ENCODE peak calls at places on chromosomes 16 and 17, in nine cellular contexts. I, H, P, Q, E, M, D, C and R are unnamed samples.

GRCh38 chr16:23579371-23579770 is 16.7 kb downstream of the NDUFAB1 start:
- DNase-seq in I (no peak), H (no peak), P (no peak), Q (no peak), E (no peak), M (no peak), D (no peak), C (no peak), R (no peak)

GRCh38 chr16:86566601-86566965 is at the start of gene FOXC2:
- DNase-seq in I (no peak), H (peak), P (peak), Q (peak), E (no peak), M (no peak), D (peak), C (peak), R (no peak)

GRCh38 chr17:50123649-50124349 is 6.2 kb downstream of the SAMD14 start:
- DNase-seq in I (no peak), H (no peak), P (no peak), Q (no peak), E (no peak), M (no peak), D (peak), C (no peak), R (peak)

GRCh38 chr17:78725448-78726021 is 56.5 kb downstream of the CYTH1 start:
- DNase-seq in I (no peak), H (no peak), P (no peak), Q (no peak), E (no peak), M (no peak), D (no peak), C (no peak), R (no peak)

GRCh38 chr16:29230671-29231091 is 175.8 kb downstream of the NPIPB11 start:
- DNase-seq in I (peak), H (no peak), P (no peak), Q (no peak), E (no peak), M (no peak), D (peak), C (no peak), R (no peak)

GRCh38 chr16:75293746-75294145 is 42.3 kb upstream of the BCAR1 start:
- DNase-seq in I (no peak), H (no peak), P (no peak), Q (no peak), E (no peak), M (no peak), D (peak), C (no peak), R (no peak)

GRCh38 chr16:85316321-85316919 is 204.1 kb upstream of the CIBAR2 start:
- DNase-seq in I (no peak), H (peak), P (peak), Q (peak), E (peak), M (no peak), D (peak), C (peak), R (peak)

GRCh38 chr17:64213995-64214507 is 49.0 kb downstream of the TEX2 start:
- DNase-seq in I (no peak), H (no peak), P (no peak), Q (no peak), E (no peak), M (no peak), D (no peak), C (no peak), R (no peak)

GRCh38 chr16:11151156-11151904 is 104.7 kb downstream of the SOCS1 start:
- DNase-seq in I (no peak), H (no peak), P (no peak), Q (no peak), E (no peak), M (no peak), D (no peak), C (no peak), R (no peak)

GRCh38 chr17:81885869-81886548 is 5.4 kb downstream of the ALYREF start:
- DNase-seq in I (no peak), H (no peak), P (no peak), Q (no peak), E (no peak), M (no peak), D (no peak), C (no peak), R (no peak)

GRCh38 chr16:72256398-72257048 is 84.6 kb upstream of the PMFBP1 start:
- DNase-seq in I (no peak), H (no peak), P (no peak), Q (no peak), E (no peak), M (no peak), D (peak), C (no peak), R (no peak)

GRCh38 chr17:65518256-65518655 is 43.2 kb downstream of the AXIN2 start:
- DNase-seq in I (no peak), H (no peak), P (no peak), Q (no peak), E (no peak), M (no peak), D (peak), C (no peak), R (no peak)

GRCh38 chr17:66549312-66549705 is 246.9 kb downstream of the PRKCA start:
- DNase-seq in I (no peak), H (no peak), P (no peak), Q (no peak), E (no peak), M (no peak), D (peak), C (no peak), R (no peak)

GRCh38 chr16:11067697-11068141 is 123.4 kb downstream of the CLEC16A start:
- DNase-seq in I (no peak), H (no peak), P (no peak), Q (no peak), E (no peak), M (no peak), D (no peak), C (no peak), R (no peak)

GRCh38 chr17:14196337-14196997 is 40.2 kb downstream of the CDRT15 start:
- DNase-seq in I (no peak), H (no peak), P (no peak), Q (no peak), E (peak), M (no peak), D (no peak), C (no peak), R (no peak)

GRCh38 chr17:5785343-5785742 is 201.0 kb upstream of the NLRP1 start:
- DNase-seq in I (no peak), H (no peak), P (no peak), Q (no peak), E (peak), M (no peak), D (peak), C (no peak), R (no peak)

GRCh38 chr17:5785867-5786509 is 201.7 kb upstream of the NLRP1 start:
- DNase-seq in I (no peak), H (no peak), P (no peak), Q (no peak), E (peak), M (no peak), D (peak), C (no peak), R (no peak)

GRCh38 chr17:5788266-5788900 is 204.1 kb upstream of the NLRP1 start:
- DNase-seq in I (no peak), H (no peak), P (no peak), Q (no peak), E (no peak), M (no peak), D (peak), C (no peak), R (no peak)

GRCh38 chr17:5784791-5785190 is 200.5 kb upstream of the NLRP1 start:
- DNase-seq in I (no peak), H (no peak), P (no peak), Q (no peak), E (no peak), M (no peak), D (no peak), C (no peak), R (no peak)

DNA sequence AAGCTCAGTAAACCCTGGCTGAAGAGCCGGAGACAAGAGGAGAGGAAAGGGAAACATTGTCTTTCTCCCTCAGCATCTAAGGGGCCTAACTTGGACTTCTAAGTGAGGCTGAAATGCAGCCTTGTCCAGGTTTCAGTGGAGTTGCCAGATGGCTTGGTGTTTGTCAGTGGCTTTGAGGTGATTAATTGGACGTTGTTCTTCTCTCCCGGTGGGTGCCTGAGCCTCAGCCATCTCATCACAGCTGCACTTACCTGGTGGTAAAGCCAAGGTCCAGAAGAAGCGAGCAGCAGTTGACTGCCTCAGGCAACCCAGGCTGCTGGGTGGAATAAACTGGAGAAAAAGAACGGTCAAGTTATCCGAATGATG is 202.2 kb upstream of the NLRP1 start:
- DNase-seq in I (no peak), H (no peak), P (no peak), Q (no peak), E (no peak), M (no peak), D (no peak), C (no peak), R (no peak)
- H3K27ac ChIP-seq in I (no peak), H (no peak), P (no peak), Q (no peak), E (no peak), M (no peak), D (peak), C (no peak), R (no peak)

GRCh38 chr17:69606142-69606800 is 191.8 kb downstream of the MAP2K6 start:
- DNase-seq in I (no peak), H (no peak), P (no peak), Q (no peak), E (peak), M (no peak), D (no peak), C (no peak), R (no peak)

GRCh38 chr17:69609495-69610315 is 195.2 kb downstream of the MAP2K6 start:
- DNase-seq in I (no peak), H (no peak), P (no peak), Q (no peak), E (peak), M (no peak), D (peak), C (peak), R (no peak)

GRCh38 chr17:69607162-69607834 is 192.8 kb downstream of the MAP2K6 start:
- DNase-seq in I (no peak), H (peak), P (peak), Q (peak), E (peak), M (no peak), D (peak), C (peak), R (peak)

GRCh38 chr17:69608808-69609494 is 194.5 kb downstream of the MAP2K6 start:
- DNase-seq in I (no peak), H (no peak), P (no peak), Q (no peak), E (no peak), M (no peak), D (peak), C (no peak), R (no peak)

DNA sequence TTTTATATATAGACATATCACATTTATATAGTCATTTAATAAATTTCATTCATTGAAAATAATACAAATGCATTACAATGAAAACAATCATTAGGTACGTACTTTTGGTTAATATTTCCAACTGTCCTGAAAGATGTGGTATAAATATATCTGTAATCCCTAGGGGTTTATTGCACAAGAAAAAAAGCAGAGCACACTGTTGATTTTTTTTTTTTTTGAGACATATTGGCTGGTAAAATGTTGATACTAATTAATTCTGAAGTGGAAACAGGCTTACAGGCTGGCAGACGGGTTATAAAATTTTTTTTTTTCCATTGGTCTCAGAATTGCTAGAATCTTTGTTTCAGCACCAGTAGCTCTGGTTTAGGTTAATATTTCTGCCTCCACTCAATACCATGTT is 193.6 kb downstream of the MAP2K6 start:
- DNase-seq in I (no peak), H (no peak), P (no peak), Q (no peak), E (no peak), M (no peak), D (no peak), C (no peak), R (no peak)
- H3K27ac ChIP-seq in I (no peak), H (no peak), P (no peak), Q (no peak), E (no peak), M (no peak), D (peak), C (no peak), R (no peak)

DNA sequence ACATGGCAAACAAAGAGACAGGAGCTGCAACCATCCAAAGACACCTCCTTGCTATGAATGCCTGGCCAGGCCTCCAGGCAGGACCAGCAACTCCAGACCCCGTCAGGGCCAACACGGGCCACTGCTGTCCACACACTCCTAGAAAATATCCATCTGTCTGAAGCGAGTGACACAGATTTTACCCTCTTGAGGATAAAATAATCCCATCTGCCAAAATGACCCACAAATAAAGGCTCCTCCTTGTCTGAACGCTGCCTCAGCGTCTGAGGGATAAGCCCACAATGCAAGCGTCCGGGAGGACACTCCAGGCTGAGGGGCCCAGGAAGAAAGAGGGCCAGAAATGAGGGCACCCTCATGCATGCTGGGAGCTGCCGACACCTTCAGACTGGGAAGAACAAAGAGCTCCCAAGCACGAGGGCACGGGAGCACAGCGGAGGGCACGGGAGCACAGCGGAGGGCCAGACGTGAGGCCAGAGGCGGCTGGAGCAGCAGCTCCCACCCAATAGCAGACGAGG is 126.9 kb downstream of the ZNF778 start:
- DNase-seq in I (no peak), H (no peak), P (no peak), Q (no peak), E (no peak), M (no peak), D (no peak), C (no peak), R (no peak)
- H3K27ac ChIP-seq in I (no peak), H (peak), P (peak), Q (no peak), E (no peak), M (no peak), D (no peak), C (peak), R (no peak)

GRCh38 chr16:50274771-50275415 is 8.5 kb downstream of the ADCY7 start:
- DNase-seq in I (no peak), H (no peak), P (no peak), Q (no peak), E (no peak), M (no peak), D (no peak), C (no peak), R (no peak)
- H3K27ac ChIP-seq in I (peak), H (no peak), P (peak), Q (peak), E (peak), M (peak), D (no peak), C (peak), R (peak)

GRCh38 chr16:88885693-88886253 is 19.3 kb upstream of the PABPN1L start:
- DNase-seq in I (no peak), H (no peak), P (no peak), Q (no peak), E (no peak), M (no peak), D (no peak), C (no peak), R (no peak)
- H3K27ac ChIP-seq in I (no peak), H (no peak), P (no peak), Q (no peak), E (no peak), M (no peak), D (no peak), C (no peak), R (no peak)

GRCh38 chr17:2227025-2227699 is 76.4 kb downstream of the SMG6 start:
- DNase-seq in I (no peak), H (no peak), P (no peak), Q (no peak), E (no peak), M (no peak), D (no peak), C (no peak), R (no peak)

GRCh38 chr17:2230877-2231276 is 72.7 kb downstream of the SMG6 start:
- DNase-seq in I (no peak), H (no peak), P (no peak), Q (no peak), E (no peak), M (no peak), D (peak), C (no peak), R (no peak)

GRCh38 chr17:2233441-2233947 is 70.1 kb downstream of the SMG6 start:
- DNase-seq in I (no peak), H (no peak), P (no peak), Q (no peak), E (no peak), M (no peak), D (peak), C (no peak), R (peak)

GRCh38 chr17:2235792-2236365 is 67.7 kb downstream of the SMG6 start:
- DNase-seq in I (no peak), H (no peak), P (no peak), Q (no peak), E (peak), M (no peak), D (no peak), C (no peak), R (no peak)

GRCh38 chr17:2232244-2232638 is 71.3 kb downstream of the SMG6 start:
- DNase-seq in I (no peak), H (no peak), P (peak), Q (no peak), E (no peak), M (no peak), D (peak), C (no peak), R (no peak)
- H3K27ac ChIP-seq in I (no peak), H (peak), P (peak), Q (peak), E (no peak), M (no peak), D (peak), C (peak), R (no peak)

GRCh38 chr17:866568-867087 is 84.5 kb downstream of the MRM3 start:
- DNase-seq in I (no peak), H (peak), P (no peak), Q (no peak), E (no peak), M (no peak), D (no peak), C (no peak), R (no peak)

GRCh38 chr17:863880-864279 is 81.7 kb downstream of the MRM3 start:
- DNase-seq in I (no peak), H (no peak), P (no peak), Q (no peak), E (no peak), M (no peak), D (no peak), C (no peak), R (no peak)

GRCh38 chr17:862584-862983 is 80.4 kb downstream of the MRM3 start:
- DNase-seq in I (no peak), H (no peak), P (no peak), Q (no peak), E (no peak), M (no peak), D (no peak), C (no peak), R (no peak)

GRCh38 chr17:861364-861763 is 79.2 kb downstream of the MRM3 start:
- DNase-seq in I (no peak), H (no peak), P (no peak), Q (no peak), E (no peak), M (no peak), D (no peak), C (no peak), R (no peak)

GRCh38 chr17:864315-864714 is 82.2 kb downstream of the MRM3 start:
- DNase-seq in I (no peak), H (no peak), P (no peak), Q (no peak), E (no peak), M (no peak), D (no peak), C (no peak), R (no peak)
- H3K27ac ChIP-seq in I (no peak), H (peak), P (no peak), Q (peak), E (no peak), M (no peak), D (no peak), C (no peak), R (no peak)

GRCh38 chr17:28340374-28340773 is 4.8 kb downstream of the TNFAIP1 start:
- DNase-seq in I (no peak), H (no peak), P (no peak), Q (no peak), E (no peak), M (no peak), D (no peak), C (no peak), R (no peak)

GRCh38 chr17:28342313-28342712 is 6.8 kb downstream of the TNFAIP1 start:
- DNase-seq in I (no peak), H (no peak), P (no peak), Q (no peak), E (no peak), M (no peak), D (no peak), C (no peak), R (no peak)

GRCh38 chr17:28341516-28341915 is 6.0 kb downstream of the TNFAIP1 start:
- DNase-seq in I (no peak), H (no peak), P (no peak), Q (no peak), E (no peak), M (no peak), D (no peak), C (no peak), R (no peak)

GRCh38 chr17:28338056-28338768 is 2.7 kb downstream of the TNFAIP1 start:
- DNase-seq in I (no peak), H (no peak), P (no peak), Q (no peak), E (no peak), M (no peak), D (peak), C (no peak), R (no peak)

DNA sequence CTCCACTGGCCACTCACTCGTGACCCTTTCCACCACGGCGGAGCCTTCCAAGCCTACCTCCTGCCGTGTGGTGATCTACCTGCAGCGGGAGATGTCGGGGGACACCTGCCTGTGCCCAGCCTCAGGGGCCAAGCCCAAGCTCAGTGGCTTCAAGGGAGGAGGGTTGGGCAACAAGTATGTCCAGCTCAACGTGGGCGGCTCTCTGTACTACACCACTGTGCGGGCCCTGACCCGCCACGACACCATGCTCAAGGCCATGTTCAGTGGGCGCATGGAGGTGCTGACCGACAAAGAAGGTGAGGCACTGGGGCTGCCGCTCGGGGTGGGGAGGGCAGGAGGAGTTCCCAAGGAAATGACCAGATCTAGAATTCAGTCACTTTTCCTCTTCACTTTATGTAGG is 3.9 kb downstream of the TNFAIP1 start:
- DNase-seq in I (no peak), H (no peak), P (no peak), Q (no peak), E (no peak), M (no peak), D (no peak), C (no peak), R (no peak)
- H3K27ac ChIP-seq in I (no peak), H (no peak), P (no peak), Q (peak), E (no peak), M (no peak), D (no peak), C (no peak), R (no peak)